ENCODE peak calls at places on chromosomes 1 and 21, in five cellular contexts. S is stimulated activated CD4-positive, alpha-beta T cell treated with anti-CD3 and anti-CD28 coated beads, TNF-alpha, amount 100 ng/mL, for 4 hours; R is caudate nucleus; Y is NCI-H524; B is activated naive CD4-positive, alpha-beta T cell. G is an unnamed sample.

GRCh38 chr1:1014896-1015681 is 1.8 kb downstream of the ISG15 start:
- DNase-seq in S (no peak), R (no peak), Y (no peak), B (no peak), G (no peak)

GRCh38 chr1:236345728-236346127 is 48.4 kb upstream of the EDARADD start:
- DNase-seq in S (no peak), R (no peak), Y (no peak), B (no peak), G (no peak)

GRCh38 chr21:45210461-45210983 is 77.2 kb downstream of the POFUT2 start:
- DNase-seq in S (no peak), R (no peak), Y (no peak), B (no peak), G (no peak)

GRCh38 chr1:100896481-100896982 is 642 bp downstream of the SLC30A7 start:
- DNase-seq in S (peak), R (no peak), Y (no peak), B (peak), G (peak)

GRCh38 chr21:40839551-40839950 is 7.4 kb downstream of the DSCAM start:
- DNase-seq in S (no peak), R (no peak), Y (no peak), B (no peak), G (peak)

GRCh38 chr21:29293495-29293894 is 5.2 kb upstream of the BACH1 start:
- DNase-seq in S (no peak), R (no peak), Y (no peak), B (no peak), G (no peak)

GRCh38 chr1:30550365-30551220 is 172.8 kb downstream of the MATN1 start:
- DNase-seq in S (no peak), R (no peak), Y (no peak), B (no peak), G (no peak)

GRCh38 chr1:70043806-70044205 is 161.6 kb downstream of the LRRC40 start:
- DNase-seq in S (no peak), R (no peak), Y (no peak), B (no peak), G (peak)

GRCh38 chr1:9257851-9258250 is 23.3 kb downstream of the H6PD start:
- DNase-seq in S (no peak), R (no peak), Y (no peak), B (no peak), G (no peak)

GRCh38 chr1:40766017-40766416 is 17.6 kb upstream of the KCNQ4 start:
- DNase-seq in S (no peak), R (no peak), Y (no peak), B (no peak), G (no peak)

GRCh38 chr1:159829822-159830455 is 3.3 kb downstream of the SLAMF8 start:
- DNase-seq in S (no peak), R (no peak), Y (no peak), B (no peak), G (peak)

GRCh38 chr1:169943963-169944526 is 50.3 kb upstream of the SCYL3 start:
- DNase-seq in S (no peak), R (no peak), Y (no peak), B (no peak), G (no peak)

GRCh38 chr1:1079408-1080121 is 5.5 kb upstream of the RNF223 start:
- DNase-seq in S (peak), R (no peak), Y (peak), B (no peak), G (peak)

GRCh38 chr21:46060596-46061061 is 37.3 kb upstream of the COL6A2 start:
- DNase-seq in S (no peak), R (no peak), Y (no peak), B (no peak), G (peak)

GRCh38 chr1:9687120-9687875 is 35.8 kb downstream of the PIK3CD start:
- DNase-seq in S (peak), R (no peak), Y (peak), B (peak), G (peak)

GRCh38 chr1:220129479-220130210 is 35.7 kb downstream of the IARS2 start:
- DNase-seq in S (no peak), R (no peak), Y (no peak), B (no peak), G (no peak)

GRCh38 chr21:33258475-33258874 is 7.7 kb upstream of the IL10RB start:
- DNase-seq in S (no peak), R (no peak), Y (no peak), B (no peak), G (no peak)

GRCh38 chr1:41649445-41650175 is 165.1 kb upstream of the EDN2 start:
- DNase-seq in S (no peak), R (no peak), Y (peak), B (no peak), G (no peak)

GRCh38 chr1:1924378-1924777 is 5.3 kb upstream of the TMEM52 start:
- DNase-seq in S (no peak), R (no peak), Y (no peak), B (no peak), G (no peak)

GRCh38 chr1:60972841-60973364 is 109.5 kb upstream of the NFIA start:
- DNase-seq in S (no peak), R (no peak), Y (no peak), B (no peak), G (peak)

GRCh38 chr1:16205891-16206546 is 6.4 kb downstream of the ARHGEF19 start:
- DNase-seq in S (no peak), R (no peak), Y (no peak), B (no peak), G (no peak)

GRCh38 chr1:3651011-3651938 is 1.0 kb upstream of the TP73 start:
- DNase-seq in S (no peak), R (no peak), Y (no peak), B (no peak), G (no peak)

GRCh38 chr1:208207388-208208131 is 36.6 kb downstream of the PLXNA2 start:
- DNase-seq in S (no peak), R (no peak), Y (no peak), B (no peak), G (peak)

GRCh38 chr1:160375788-160376524 is 9.1 kb downstream of the NHLH1 start:
- DNase-seq in S (no peak), R (peak), Y (no peak), B (no peak), G (peak)

GRCh38 chr1:197972406-197972805 is 55.2 kb downstream of the LHX9 start:
- DNase-seq in S (no peak), R (no peak), Y (no peak), B (no peak), G (no peak)

GRCh38 chr1:191206808-191207207 is 729.1 kb upstream of the BRINP3 start:
- DNase-seq in S (no peak), R (no peak), Y (no peak), B (no peak), G (no peak)

GRCh38 chr1:10951977-10952376 is 60.5 kb upstream of the TARDBP start:
- DNase-seq in S (no peak), R (no peak), Y (no peak), B (no peak), G (no peak)

GRCh38 chr1:154466879-154467767 is 34.9 kb upstream of the TDRD10 start:
- DNase-seq in S (no peak), R (no peak), Y (no peak), B (no peak), G (no peak)

GRCh38 chr1:85224734-85225623 is 24.2 kb upstream of the SYDE2 start:
- DNase-seq in S (no peak), R (no peak), Y (peak), B (no peak), G (no peak)

GRCh38 chr1:178052650-178053461 is 41.0 kb upstream of the RASAL2 start:
- DNase-seq in S (no peak), R (no peak), Y (no peak), B (no peak), G (no peak)

GRCh38 chr1:9376886-9377333 is 84.2 kb downstream of the SPSB1 start:
- DNase-seq in S (no peak), R (no peak), Y (no peak), B (no peak), G (no peak)

GRCh38 chr1:221347706-221348105 is 394.2 kb downstream of the DUSP10 start:
- DNase-seq in S (no peak), R (no peak), Y (no peak), B (no peak), G (no peak)

GRCh38 chr1:236143104-236143948 is 987 bp downstream of the GPR137B start:
- DNase-seq in S (no peak), R (no peak), Y (peak), B (peak), G (peak)

GRCh38 chr1:161082996-161083742 is 6.2 kb downstream of the NECTIN4 start:
- DNase-seq in S (no peak), R (no peak), Y (no peak), B (no peak), G (peak)

GRCh38 chr1:18530567-18531502 is 50.1 kb downstream of the KLHDC7A start:
- DNase-seq in S (no peak), R (no peak), Y (peak), B (no peak), G (no peak)

GRCh38 chr1:236512019-236512418 is 11.8 kb upstream of the LGALS8 start:
- DNase-seq in S (no peak), R (no peak), Y (no peak), B (no peak), G (no peak)

GRCh38 chr1:89457046-89457445 is 67.6 kb upstream of the LRRC8B start:
- DNase-seq in S (no peak), R (no peak), Y (no peak), B (no peak), G (no peak)

GRCh38 chr1:98075626-98076025 is 154.8 kb upstream of the DPYD start:
- DNase-seq in S (no peak), R (no peak), Y (no peak), B (no peak), G (no peak)

GRCh38 chr21:37548521-37548981 is 182.0 kb downstream of the DYRK1A start:
- DNase-seq in S (no peak), R (no peak), Y (no peak), B (no peak), G (no peak)

GRCh38 chr1:14136152-14136763 is 436.3 kb downstream of the PRDM2 start:
- DNase-seq in S (no peak), R (no peak), Y (no peak), B (no peak), G (no peak)